ENCODE peak calls at places on chromosomes 4 and X, in six cellular contexts. One of them, this sample, is unnamed.

GRCh38 chr4:55445921-55446577 is 50.3 kb downstream of the TMEM165 start:
- DNase-seq in H9: no peak
- DNase-seq in mesenchymal stem cell: peak; percentile 72
- DNase-seq in H1: no peak
- DNase-seq in IMR-90: peak; percentile 89
- DNase-seq in neuronal stem cell: no peak
- DNase-seq in this sample: peak; percentile 2

GRCh38 chrX:50635811-50636365 is 165.3 kb upstream of the DGKK start:
- DNase-seq in H9: no peak
- DNase-seq in mesenchymal stem cell: no peak
- DNase-seq in neuronal stem cell: no peak
- DNase-seq in IMR-90: no peak
- DNase-seq in H1: no peak
- DNase-seq in this sample: no peak

GRCh38 chr4:16597829-16598228 is 300.6 kb downstream of the LDB2 start:
- DNase-seq in IMR-90: peak; percentile 47
- DNase-seq in H1: no peak
- DNase-seq in neuronal stem cell: no peak
- DNase-seq in mesenchymal stem cell: peak; percentile 77
- DNase-seq in H9: no peak
- DNase-seq in this sample: no peak

GRCh38 chr4:27218013-27218412 is 357.4 kb downstream of the STIM2 start:
- DNase-seq in H9: no peak
- DNase-seq in neuronal stem cell: no peak
- DNase-seq in H1: no peak
- DNase-seq in mesenchymal stem cell: no peak
- DNase-seq in IMR-90: peak; percentile 6
- DNase-seq in this sample: no peak

GRCh38 chr4:56323386-56323785 is 63.9 kb downstream of the AASDH start:
- DNase-seq in H9: no peak
- DNase-seq in neuronal stem cell: no peak
- DNase-seq in mesenchymal stem cell: peak; percentile 28
- DNase-seq in IMR-90: peak; percentile 4
- DNase-seq in H1: no peak
- DNase-seq in this sample: no peak

GRCh38 chr4:81392164-81392563 is 79.5 kb downstream of the RASGEF1B start:
- DNase-seq in mesenchymal stem cell: no peak
- DNase-seq in H1: no peak
- DNase-seq in IMR-90: no peak
- DNase-seq in H9: no peak
- DNase-seq in neuronal stem cell: no peak
- DNase-seq in this sample: no peak

GRCh38 chr4:92657695-92658094 is 353.9 kb downstream of the GRID2 start:
- DNase-seq in H1: no peak
- DNase-seq in H9: no peak
- DNase-seq in mesenchymal stem cell: no peak
- DNase-seq in IMR-90: no peak
- DNase-seq in neuronal stem cell: no peak
- DNase-seq in this sample: no peak

GRCh38 chrX:45849261-45849660 is 648.6 kb upstream of the DIPK2B start:
- DNase-seq in IMR-90: peak; percentile 86
- DNase-seq in mesenchymal stem cell: peak; percentile 74
- DNase-seq in H9: no peak
- DNase-seq in H1: no peak
- DNase-seq in neuronal stem cell: no peak
- DNase-seq in this sample: peak; percentile 30

GRCh38 chrX:19721726-19722370 is 165.6 kb downstream of the SH3KBP1 start:
- DNase-seq in neuronal stem cell: no peak
- DNase-seq in IMR-90: no peak
- DNase-seq in mesenchymal stem cell: peak; percentile 47
- DNase-seq in H1: no peak
- DNase-seq in H9: no peak
- DNase-seq in this sample: no peak

GRCh38 chr4:129264008-129264657 is 168.2 kb downstream of the C4orf33 start:
- DNase-seq in H9: no peak
- DNase-seq in mesenchymal stem cell: peak; percentile 11
- DNase-seq in IMR-90: no peak
- DNase-seq in H1: no peak
- DNase-seq in neuronal stem cell: no peak
- DNase-seq in this sample: no peak
- H3K4me2 ChIP-seq in H9: no peak overlapping the region
- H3K4me2 ChIP-seq in mesenchymal stem cell: no peak overlapping the region
- H3K4me2 ChIP-seq in IMR-90: no peak overlapping the region
- H3K4me2 ChIP-seq in H1: no peak overlapping the region
- H3K4me2 ChIP-seq in neuronal stem cell: no peak overlapping the region
- H3K4me2 ChIP-seq in this sample: no peak overlapping the region

GRCh38 chr4:19030536-19030935 is 1009.0 kb upstream of the LCORL start:
- DNase-seq in neuronal stem cell: no peak
- DNase-seq in IMR-90: no peak
- DNase-seq in H9: no peak
- DNase-seq in H1: no peak
- DNase-seq in mesenchymal stem cell: peak; percentile 33
- DNase-seq in this sample: no peak

GRCh38 chr4:19030048-19030447 is 1008.5 kb upstream of the LCORL start:
- DNase-seq in neuronal stem cell: peak; percentile 24
- DNase-seq in IMR-90: peak; percentile 4
- DNase-seq in H9: no peak
- DNase-seq in H1: no peak
- DNase-seq in mesenchymal stem cell: no peak
- DNase-seq in this sample: no peak

GRCh38 chr4:19025031-19025430 is 1003.5 kb upstream of the LCORL start:
- DNase-seq in H9: no peak
- DNase-seq in IMR-90: no peak
- DNase-seq in mesenchymal stem cell: no peak
- DNase-seq in H1: no peak
- DNase-seq in neuronal stem cell: no peak
- DNase-seq in this sample: no peak

GRCh38 chr4:19024047-19024446 is 1002.5 kb upstream of the LCORL start:
- DNase-seq in neuronal stem cell: no peak
- DNase-seq in IMR-90: no peak
- DNase-seq in mesenchymal stem cell: no peak
- DNase-seq in H9: no peak
- DNase-seq in H1: no peak
- DNase-seq in this sample: no peak

GRCh38 chr4:19026281-19026680 is 1004.7 kb upstream of the LCORL start:
- DNase-seq in H1: no peak
- DNase-seq in IMR-90: no peak
- DNase-seq in H9: no peak
- DNase-seq in neuronal stem cell: no peak
- DNase-seq in mesenchymal stem cell: no peak
- DNase-seq in this sample: no peak
- H4K91ac ChIP-seq in H1: no peak overlapping the region
- H4K91ac ChIP-seq in IMR-90: no peak overlapping the region
- H4K91ac ChIP-seq in H9: no peak overlapping the region
- H4K91ac ChIP-seq in neuronal stem cell: no peak overlapping the region
- H4K91ac ChIP-seq in mesenchymal stem cell: no peak overlapping the region
- H4K91ac ChIP-seq in this sample: no peak overlapping the region

DNA sequence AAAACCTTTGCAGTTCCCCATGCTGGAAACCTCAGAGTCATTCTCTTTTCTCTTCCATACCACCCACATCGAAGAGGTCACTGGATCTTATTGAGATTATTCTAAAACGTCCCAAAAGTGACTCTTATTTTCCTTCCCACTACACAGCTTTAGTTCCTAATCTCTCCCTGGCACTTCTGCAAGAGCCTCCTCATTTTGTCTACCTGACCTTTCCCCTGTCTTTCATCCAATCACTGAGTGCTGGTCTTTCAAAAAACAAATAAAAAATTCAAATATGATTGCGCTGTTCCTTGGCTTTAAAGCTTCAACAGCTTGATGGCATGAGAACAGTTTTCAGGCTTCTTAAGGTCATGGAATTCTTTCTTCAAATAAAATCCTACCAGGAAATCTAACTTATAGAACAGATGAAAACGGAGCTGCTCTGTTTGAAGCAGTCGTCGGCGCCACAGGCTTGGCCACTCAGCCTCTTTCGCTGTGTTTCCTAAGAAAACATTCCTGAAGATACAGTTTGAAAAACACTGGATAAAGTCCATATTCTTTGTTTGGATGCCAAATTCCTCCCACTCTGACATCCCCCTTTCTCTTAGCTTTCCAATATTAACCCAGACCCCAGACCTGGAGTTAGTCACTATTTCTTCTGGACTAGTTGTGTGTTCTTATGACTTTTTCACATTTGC is 12.5 kb downstream of the SYTL5 start:
- DNase-seq in neuronal stem cell: no peak
- DNase-seq in H1: no peak
- DNase-seq in mesenchymal stem cell: no peak
- DNase-seq in IMR-90: no peak
- DNase-seq in H9: no peak
- DNase-seq in this sample: no peak
- H3K14ac ChIP-seq in neuronal stem cell: no peak overlapping the region
- H3K14ac ChIP-seq in H1: no peak overlapping the region
- H3K14ac ChIP-seq in mesenchymal stem cell: no peak overlapping the region
- H3K14ac ChIP-seq in IMR-90: no peak overlapping the region
- H3K14ac ChIP-seq in H9: no peak overlapping the region
- H3K14ac ChIP-seq in this sample: no peak overlapping the region

GRCh38 chr4:648579-649292 is 23.4 kb downstream of the PDE6B start:
- DNase-seq in neuronal stem cell: peak; percentile 33
- DNase-seq in H1: no peak
- DNase-seq in H9: no peak
- DNase-seq in IMR-90: no peak
- DNase-seq in mesenchymal stem cell: no peak
- DNase-seq in this sample: no peak

GRCh38 chr4:649751-650310 is 24.2 kb downstream of the ATP5ME start:
- DNase-seq in mesenchymal stem cell: no peak
- DNase-seq in IMR-90: no peak
- DNase-seq in H1: no peak
- DNase-seq in H9: no peak
- DNase-seq in neuronal stem cell: no peak
- DNase-seq in this sample: no peak

GRCh38 chr4:647481-647880 is 22.1 kb downstream of the PDE6B start:
- DNase-seq in mesenchymal stem cell: no peak
- DNase-seq in H1: no peak
- DNase-seq in neuronal stem cell: no peak
- DNase-seq in IMR-90: no peak
- DNase-seq in H9: no peak
- DNase-seq in this sample: no peak

GRCh38 chr4:649293-649625 is 23.9 kb downstream of the PDE6B start:
- DNase-seq in H1: no peak
- DNase-seq in neuronal stem cell: no peak
- DNase-seq in H9: no peak
- DNase-seq in mesenchymal stem cell: no peak
- DNase-seq in IMR-90: no peak
- DNase-seq in this sample: no peak

GRCh38 chr4:646460-646859 is 21.1 kb downstream of the PDE6B start:
- DNase-seq in H9: no peak
- DNase-seq in neuronal stem cell: no peak
- DNase-seq in mesenchymal stem cell: no peak
- DNase-seq in H1: no peak
- DNase-seq in IMR-90: no peak
- DNase-seq in this sample: no peak
- H3K4me2 ChIP-seq in H9: no peak overlapping the region
- H3K4me2 ChIP-seq in neuronal stem cell: no peak overlapping the region
- H3K4me2 ChIP-seq in mesenchymal stem cell: no peak overlapping the region
- H3K4me2 ChIP-seq in H1: no peak overlapping the region
- H3K4me2 ChIP-seq in IMR-90: no peak overlapping the region
- H3K4me2 ChIP-seq in this sample: no peak overlapping the region

GRCh38 chr4:108540536-108540935 is 79.8 kb upstream of the RPL34 start:
- DNase-seq in mesenchymal stem cell: no peak
- DNase-seq in neuronal stem cell: no peak
- DNase-seq in IMR-90: no peak
- DNase-seq in H1: no peak
- DNase-seq in H9: no peak
- DNase-seq in this sample: no peak
- H4K91ac ChIP-seq in mesenchymal stem cell: no peak overlapping the region
- H4K91ac ChIP-seq in neuronal stem cell: no peak overlapping the region
- H4K91ac ChIP-seq in IMR-90: no peak overlapping the region
- H4K91ac ChIP-seq in H1: no peak overlapping the region
- H4K91ac ChIP-seq in H9: no peak overlapping the region
- H4K91ac ChIP-seq in this sample: no peak overlapping the region

DNA sequence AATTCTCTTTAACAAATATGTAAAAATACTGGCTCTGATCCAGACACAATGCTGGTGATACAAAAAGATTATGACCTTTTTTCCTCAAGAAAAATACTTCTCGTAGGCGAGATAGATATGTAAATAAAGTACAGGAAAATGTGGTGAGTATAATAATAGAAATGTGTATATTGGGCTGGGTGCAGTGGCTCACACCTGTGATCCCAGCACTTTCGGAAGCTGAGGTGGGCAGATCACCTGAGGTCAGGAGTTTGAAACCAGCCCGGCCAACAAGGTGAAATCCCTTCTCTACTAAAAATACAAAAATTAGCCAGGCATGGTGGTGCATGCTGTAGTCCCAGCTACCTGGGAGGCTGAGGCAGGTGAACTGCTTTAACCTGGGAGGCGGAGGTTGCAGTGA is 55.0 kb downstream of the MRPL1 start:
- DNase-seq in H9: no peak
- DNase-seq in neuronal stem cell: no peak
- DNase-seq in IMR-90: no peak
- DNase-seq in H1: no peak
- DNase-seq in mesenchymal stem cell: no peak
- DNase-seq in this sample: no peak
- H3K14ac ChIP-seq in H9: no peak overlapping the region
- H3K14ac ChIP-seq in neuronal stem cell: no peak overlapping the region
- H3K14ac ChIP-seq in IMR-90: no peak overlapping the region
- H3K14ac ChIP-seq in H1: no peak overlapping the region
- H3K14ac ChIP-seq in mesenchymal stem cell: no peak overlapping the region
- H3K14ac ChIP-seq in this sample: no peak overlapping the region